ENCODE peak calls at places on chromosome 20, in nine cellular contexts. V is AG04450, I is RWPE1, H is heart right ventricle, X is nephron progenitor cell, S is MCF 10A, G is heart left ventricle, Q is MM.1S, M is AG09319. K is an unnamed sample.

GRCh38 chr20:38723982-38724602 is at the start of gene SLC32A1:
- DNase-seq in V (no peak), I (no peak), H (no peak), X (peak; percentile 68), S (no peak), G (no peak), Q (no peak), M (no peak), K (no peak)

GRCh38 chr20:63940472-63941266 is 15.5 kb downstream of the UCKL1 start:
- DNase-seq in V (no peak), I (no peak), H (no peak), X (no peak), S (no peak), G (no peak), Q (no peak), M (no peak), K (no peak)

GRCh38 chr20:63579017-63579705 is 5.1 kb upstream of the HELZ2 start:
- DNase-seq in V (no peak), I (no peak), H (no peak), X (no peak), S (no peak), G (no peak), Q (no peak), M (no peak), K (no peak)

GRCh38 chr20:63955281-63955845 is 853 bp downstream of the UCKL1 start:
- DNase-seq in V (no peak), I (no peak), H (no peak), X (peak; percentile 40), S (peak; percentile 29), G (peak; percentile 73), Q (no peak), M (no peak), K (peak; percentile 36)

GRCh38 chr20:7305971-7306370 is 538.5 kb downstream of the BMP2 start:
- DNase-seq in V (no peak), I (no peak), H (no peak), X (no peak), S (no peak), G (no peak), Q (no peak), M (no peak), K (no peak)

GRCh38 chr20:36519944-36520343 is 21.4 kb upstream of the MYL9 start:
- DNase-seq in V (no peak), I (no peak), H (no peak), X (no peak), S (no peak), G (no peak), Q (no peak), M (no peak), K (no peak)

GRCh38 chr20:32516985-32517873 is 67.9 kb downstream of the NOL4L start:
- DNase-seq in V (no peak), I (no peak), H (peak; percentile 61), X (no peak), S (no peak), G (peak; percentile 25), Q (no peak), M (no peak), K (no peak)

GRCh38 chr20:50848846-50849673 is 54.2 kb downstream of the BCAS4 start:
- DNase-seq in V (no peak), I (no peak), H (no peak), X (peak; percentile 22), S (peak; percentile 65), G (no peak), Q (peak; percentile 16), M (no peak), K (no peak)

GRCh38 chr20:4883546-4883945 is 117.8 kb downstream of the SLC23A2 start:
- DNase-seq in V (no peak), I (no peak), H (no peak), X (no peak), S (no peak), G (no peak), Q (no peak), M (no peak), K (no peak)

GRCh38 chr20:22353586-22353985 is 230.8 kb downstream of the FOXA2 start:
- DNase-seq in V (no peak), I (no peak), H (no peak), X (no peak), S (peak; percentile 42), G (no peak), Q (no peak), M (no peak), K (no peak)

GRCh38 chr20:34299925-34300806 is 3.0 kb downstream of the AHCY start:
- DNase-seq in V (no peak), I (no peak), H (no peak), X (no peak), S (peak; percentile 33), G (no peak), Q (no peak), M (no peak), K (no peak)

GRCh38 chr20:50186151-50186885 is 4.3 kb upstream of the CEBPB start:
- DNase-seq in V (peak; percentile 62), I (peak; percentile 87), H (peak; percentile 90), X (peak; percentile 99), S (peak; percentile 90), G (peak; percentile 93), Q (peak; percentile 75), M (no peak), K (peak; percentile 99)

GRCh38 chr20:25033941-25034335 is 24.0 kb downstream of the ACSS1 start:
- DNase-seq in V (no peak), I (no peak), H (no peak), X (no peak), S (no peak), G (peak; percentile 13), Q (no peak), M (no peak), K (no peak)

GRCh38 chr20:25033250-25033940 is 24.5 kb downstream of the ACSS1 start:
- DNase-seq in V (no peak), I (no peak), H (no peak), X (no peak), S (no peak), G (peak; percentile 19), Q (no peak), M (no peak), K (no peak)

GRCh38 chr20:25032065-25032477 is 25.9 kb downstream of the ACSS1 start:
- DNase-seq in V (no peak), I (no peak), H (no peak), X (no peak), S (no peak), G (peak; percentile 21), Q (no peak), M (no peak), K (peak; percentile 41)

GRCh38 chr20:25031241-25031640 is 26.7 kb downstream of the ACSS1 start:
- DNase-seq in V (no peak), I (no peak), H (no peak), X (no peak), S (no peak), G (no peak), Q (no peak), M (no peak), K (no peak)

GRCh38 chr20:25032478-25033183 is 25.3 kb downstream of the ACSS1 start:
- DNase-seq in V (no peak), I (no peak), H (peak; percentile 72), X (peak; percentile 17), S (no peak), G (peak; percentile 76), Q (no peak), M (no peak), K (peak; percentile 68)
- TF ChIP-seq CTCF in V (no peak), I (no peak), H (no peak), X (no peak), S (no peak), G (no peak), Q (no peak), M (no peak), K (no peak)

GRCh38 chr20:56522311-56522710 is 2.2 kb upstream of the FAM209A start:
- DNase-seq in V (no peak), I (no peak), H (no peak), X (no peak), S (no peak), G (no peak), Q (no peak), M (no peak), K (no peak)

GRCh38 chr20:56518999-56519398 is 5.5 kb upstream of the FAM209A start:
- DNase-seq in V (no peak), I (no peak), H (no peak), X (no peak), S (no peak), G (no peak), Q (no peak), M (no peak), K (no peak)

GRCh38 chr20:56518126-56518525 is 6.4 kb upstream of the FAM209A start:
- DNase-seq in V (no peak), I (no peak), H (no peak), X (no peak), S (no peak), G (no peak), Q (no peak), M (no peak), K (no peak)

GRCh38 chr20:56519551-56519950 is 5.0 kb upstream of the FAM209A start:
- DNase-seq in V (no peak), I (no peak), H (no peak), X (no peak), S (no peak), G (no peak), Q (no peak), M (no peak), K (no peak)

DNA sequence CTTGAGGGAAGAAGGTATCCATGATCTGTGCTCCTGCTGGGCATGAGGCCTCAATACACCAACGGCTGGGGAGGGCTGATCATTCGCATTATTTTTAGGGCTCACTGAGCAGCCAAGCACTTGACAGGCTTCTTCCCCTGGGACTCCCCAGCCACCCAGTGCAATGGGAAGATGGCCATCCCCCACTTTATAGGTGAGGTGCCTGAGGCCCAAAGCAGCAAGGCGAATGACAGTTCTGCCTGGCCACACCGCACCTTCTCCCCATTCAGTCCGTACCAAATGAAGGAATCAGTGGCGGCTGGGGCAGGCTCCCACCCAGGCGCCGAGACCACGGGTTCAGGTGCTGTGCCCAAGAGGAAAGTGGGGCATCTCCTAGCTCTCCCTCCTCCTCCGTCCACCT is 4.4 kb upstream of the FAM209A start:
- DNase-seq in V (no peak), I (no peak), H (no peak), X (no peak), S (no peak), G (no peak), Q (no peak), M (no peak), K (no peak)
- TF ChIP-seq CTCF in V (no peak), I (no peak), H (no peak), X (no peak), S (no peak), G (no peak), Q (no peak), M (no peak), K (no peak)

GRCh38 chr20:62427172-62428007 is at the start of gene RBBP8NL:
- DNase-seq in V (no peak), I (peak; percentile 93), H (no peak), X (no peak), S (no peak), G (no peak), Q (no peak), M (no peak), K (no peak)
- TF ChIP-seq CTCF in V (no peak), I (no peak), H (no peak), X (no peak), S (no peak), G (no peak), Q (no peak), M (no peak), K (no peak)

DNA sequence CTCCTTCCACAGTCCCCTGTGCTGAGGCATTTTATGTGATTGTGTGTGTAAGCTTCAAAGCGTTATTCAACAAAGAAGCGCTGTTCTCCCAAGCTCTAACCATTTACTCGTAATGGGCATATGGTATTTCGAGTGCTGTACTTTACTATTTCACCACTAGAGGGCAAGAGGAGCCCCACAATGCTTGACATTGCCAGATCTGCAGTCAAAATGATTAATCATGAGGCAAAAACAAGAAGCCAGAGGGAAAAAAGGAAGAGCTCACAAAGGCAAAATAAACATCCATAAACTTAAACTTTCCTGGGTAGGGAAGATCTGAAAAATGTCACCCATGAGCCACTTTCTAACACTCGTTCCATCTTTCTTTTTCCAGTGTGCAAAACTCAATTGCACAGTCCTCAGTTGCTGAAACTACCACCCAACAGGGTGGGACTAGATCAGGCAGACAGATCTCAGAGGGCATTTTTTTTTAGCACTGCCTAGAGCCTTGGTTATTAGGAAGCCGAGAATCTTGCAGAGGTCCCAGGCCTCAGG is 215.0 kb upstream of the PLCB4 start:
- DNase-seq in V (peak; percentile 64), I (peak; percentile 78), H (peak; percentile 48), X (peak; percentile 27), S (peak; percentile 79), G (no peak), Q (peak; percentile 60), M (no peak), K (peak; percentile 28)
- TF ChIP-seq CTCF in V (peak; percentile 91), I (peak; percentile 96), H (peak; percentile 93), X (peak; percentile 88), S (peak; percentile 67), G (peak; percentile 88), Q (peak; percentile 81), M (peak; percentile 82), K (peak; percentile 93)